ENCODE peak calls at places on chromosomes 3 and 15, in four cellular contexts. Y, H, E and W are unnamed samples.

GRCh38 chr3:37579181-37579580 is 282.5 kb upstream of the CTDSPL start:
- DNase-seq in Y (no peak), H (no peak), E (no peak), W (no peak)

GRCh38 chr3:117059054-117059989 is 349.7 kb downstream of the TUSC7 start:
- DNase-seq in Y (no peak), H (no peak), E (no peak), W (no peak)

GRCh38 chr15:90869601-90870353 is 1.4 kb downstream of the FURIN start:
- DNase-seq in Y (peak; percentile 59), H (no peak), E (peak; percentile 75), W (peak; percentile 78)

GRCh38 chr3:188948658-188949400 is 222.9 kb upstream of the TPRG1 start:
- DNase-seq in Y (no peak), H (no peak), E (peak; percentile 78), W (peak; percentile 25)

GRCh38 chr3:128242818-128243601 is 89.7 kb downstream of the EEFSEC start:
- DNase-seq in Y (peak; percentile 16), H (no peak), E (no peak), W (peak; percentile 48)

GRCh38 chr3:193572426-193572908 is 17.8 kb upstream of the ATP13A4 start:
- DNase-seq in Y (peak; percentile 60), H (no peak), E (peak; percentile 32), W (peak; percentile 68)

GRCh38 chr3:8368598-8368997 is 133.0 kb upstream of the LMCD1 start:
- DNase-seq in Y (no peak), H (no peak), E (no peak), W (no peak)

GRCh38 chr15:89542369-89542768 is 32.9 kb upstream of the TICRR start:
- DNase-seq in Y (no peak), H (no peak), E (no peak), W (no peak)

GRCh38 chr3:50623840-50624474 is 7.0 kb downstream of the MAPKAPK3 start:
- DNase-seq in Y (peak; percentile 91), H (no peak), E (no peak), W (peak; percentile 87)

GRCh38 chr3:79233431-79234060 is 534.3 kb downstream of the ROBO1 start:
- DNase-seq in Y (no peak), H (no peak), E (no peak), W (no peak)

GRCh38 chr15:99058421-99058870 is 46.4 kb upstream of the SYNM start:
- DNase-seq in Y (no peak), H (no peak), E (peak; percentile 43), W (no peak)

GRCh38 chr15:63539517-63539916 is 35.1 kb downstream of the USP3 start:
- DNase-seq in Y (no peak), H (no peak), E (peak; percentile 28), W (no peak)

GRCh38 chr3:30623375-30623774 is 17.0 kb downstream of the TGFBR2 start:
- DNase-seq in Y (no peak), H (no peak), E (no peak), W (no peak)

GRCh38 chr3:17090271-17090992 is 205.7 kb downstream of the PLCL2 start:
- DNase-seq in Y (no peak), H (no peak), E (no peak), W (no peak)

GRCh38 chr3:36496734-36497133 is 116.4 kb downstream of the STAC start:
- DNase-seq in Y (no peak), H (no peak), E (no peak), W (no peak)

GRCh38 chr3:171654809-171655208 is 155.5 kb downstream of the PLD1 start:
- DNase-seq in Y (no peak), H (no peak), E (peak; percentile 57), W (no peak)

GRCh38 chr15:65377976-65378366 is at the start of gene IGDCC3:
- DNase-seq in Y (no peak), H (no peak), E (no peak), W (no peak)

GRCh38 chr15:28982886-28983285 is 97.1 kb downstream of the APBA2 start:
- DNase-seq in Y (no peak), H (no peak), E (no peak), W (no peak)

GRCh38 chr15:49898097-49898496 is 220.9 kb downstream of the ATP8B4 start:
- DNase-seq in Y (no peak), H (no peak), E (no peak), W (no peak)

GRCh38 chr3:77885381-77885780 is 845.5 kb downstream of the ROBO2 start:
- DNase-seq in Y (no peak), H (no peak), E (no peak), W (no peak)

GRCh38 chr15:90219421-90220141 is 14.2 kb downstream of the CIB1 start:
- DNase-seq in Y (peak; percentile 61), H (peak; percentile 73), E (no peak), W (peak; percentile 76)

GRCh38 chr3:100637197-100637631 is 27.8 kb downstream of the ADGRG7 start:
- DNase-seq in Y (no peak), H (no peak), E (no peak), W (no peak)

GRCh38 chr3:136042608-136043221 is 77.2 kb downstream of the PPP2R3A start:
- DNase-seq in Y (no peak), H (no peak), E (no peak), W (no peak)

GRCh38 chr3:107690522-107691138 is 167.9 kb downstream of the BBX start:
- DNase-seq in Y (no peak), H (no peak), E (no peak), W (no peak)

GRCh38 chr3:196590279-196590678 is 21.8 kb downstream of the FBXO45 start:
- DNase-seq in Y (no peak), H (no peak), E (no peak), W (no peak)

GRCh38 chr3:150334974-150335373 is 73.1 kb upstream of the TSC22D2 start:
- DNase-seq in Y (no peak), H (no peak), E (no peak), W (no peak)

GRCh38 chr3:120683213-120683612 is 1.2 kb upstream of the HGD start:
- DNase-seq in Y (no peak), H (no peak), E (no peak), W (no peak)

GRCh38 chr3:104279617-104280016 is 1087.1 kb upstream of the ALCAM start:
- DNase-seq in Y (peak; percentile 28), H (no peak), E (no peak), W (no peak)

GRCh38 chr3:120299403-120299802 is 14.4 kb upstream of the GPR156 start:
- DNase-seq in Y (no peak), H (no peak), E (no peak), W (no peak)

GRCh38 chr3:33883538-33884203 is 85.2 kb downstream of the PDCD6IP start:
- DNase-seq in Y (peak; percentile 17), H (peak; percentile 44), E (no peak), W (no peak)

GRCh38 chr3:49415931-49416601 is 3.8 kb downstream of the TCTA start:
- DNase-seq in Y (peak; percentile 90), H (peak; percentile 56), E (no peak), W (peak; percentile 84)

GRCh38 chr15:58513008-58513407 is 81.2 kb downstream of the LIPC start:
- DNase-seq in Y (no peak), H (no peak), E (no peak), W (no peak)

GRCh38 chr3:25429960-25430941 is 2.2 kb downstream of the RARB start:
- DNase-seq in Y (no peak), H (no peak), E (no peak), W (no peak)

GRCh38 chr3:140911822-140912221 is 29.8 kb upstream of the SLC25A36 start:
- DNase-seq in Y (no peak), H (no peak), E (no peak), W (no peak)

GRCh38 chr15:88985547-88986393 is 72.6 kb upstream of the MFGE8 start:
- DNase-seq in Y (no peak), H (no peak), E (no peak), W (no peak)